ENCODE peak calls at places on chromosome 6, in nine cellular contexts. V is adrenal gland; K is tibial artery; O is CD8-positive, alpha-beta memory T cell; R is upper lobe of right lung; D is heart left ventricle; N is psoas muscle; T is pancreas; C is lung. B is an unnamed sample. For H3K4me1, the result is how much of the 10 kb centered on the place peaks cover.

GRCh38 chr6:39389372-39389767 is 66.9 kb upstream of the KCNK16 start:
- DNase-seq in R (no peak), K (no peak), V (no peak), D (no peak), N (no peak), C (no peak), O (no peak), T (no peak), B (no peak)

GRCh38 chr6:81376745-81377144 is 375.7 kb downstream of the TENT5A start:
- DNase-seq in R (no peak), T (no peak), D (no peak), O (no peak), K (no peak), V (peak), N (no peak), C (no peak), B (no peak)

GRCh38 chr6:116351101-116351500 is 19.6 kb upstream of the DSE start:
- DNase-seq in T (no peak), C (no peak), R (no peak), V (no peak), D (no peak), K (no peak), O (no peak), N (no peak), B (no peak)

GRCh38 chr6:112018619-112019416 is 35.1 kb upstream of the CCN6 start:
- DNase-seq in O (no peak), V (no peak), C (no peak), D (peak), R (no peak), N (peak), K (peak), T (peak), B (peak)

GRCh38 chr6:108752733-108753392 is 95.4 kb upstream of the ARMC2 start:
- DNase-seq in D (no peak), N (no peak), O (no peak), C (no peak), T (peak), R (no peak), V (no peak), K (no peak), B (no peak)

GRCh38 chr6:9851541-9852380 is 563.1 kb downstream of the TFAP2A start:
- DNase-seq in D (no peak), V (no peak), K (no peak), T (no peak), C (no peak), O (no peak), R (no peak), N (no peak), B (no peak)

GRCh38 chr6:34696189-34696738 is 303 bp downstream of the ILRUN start:
- DNase-seq in D (no peak), C (no peak), O (no peak), N (peak), R (peak), T (peak), K (no peak), V (peak), B (peak)

GRCh38 chr6:2959909-2960719 is 11.3 kb downstream of the SERPINB6 start:
- DNase-seq in D (no peak), T (no peak), O (no peak), V (no peak), N (no peak), K (no peak), R (no peak), C (no peak), B (no peak)

GRCh38 chr6:5484692-5485091 is 223.4 kb downstream of the FARS2 start:
- DNase-seq in C (no peak), K (no peak), T (no peak), O (no peak), R (no peak), V (no peak), N (no peak), D (no peak), B (no peak)

GRCh38 chr6:31401403-31401802 is 2.0 kb upstream of the MICA start:
- DNase-seq in D (no peak), R (no peak), O (no peak), N (peak), C (peak), V (peak), T (no peak), K (peak), B (peak)

GRCh38 chr6:113495521-113495920 is 361.6 kb upstream of the MARCKS start:
- DNase-seq in R (no peak), V (no peak), D (no peak), N (no peak), T (no peak), K (no peak), C (no peak), O (no peak), B (no peak)

GRCh38 chr6:9520417-9521151 is 894.3 kb downstream of the TFAP2A start:
- DNase-seq in C (no peak), O (no peak), D (no peak), R (no peak), T (no peak), V (no peak), N (no peak), K (no peak), B (no peak)

GRCh38 chr6:113184736-113185135 is 672.4 kb upstream of the MARCKS start:
- DNase-seq in D (peak), N (peak), K (no peak), R (no peak), C (no peak), V (no peak), O (no peak), T (peak), B (peak)

GRCh38 chr6:47321582-47321981 is 11.9 kb upstream of the TNFRSF21 start:
- DNase-seq in K (no peak), N (no peak), O (no peak), C (no peak), T (no peak), D (no peak), V (no peak), R (no peak), B (no peak)

GRCh38 chr6:31758281-31758680 is 4.2 kb upstream of the SAPCD1 start:
- DNase-seq in N (no peak), O (no peak), C (no peak), D (no peak), K (no peak), T (no peak), V (no peak), R (no peak), B (no peak)

GRCh38 chr6:104958720-104959452 is 2.0 kb downstream of the LIN28B start:
- DNase-seq in C (no peak), K (no peak), R (no peak), O (no peak), D (no peak), T (no peak), N (no peak), V (no peak), B (no peak)

GRCh38 chr6:74671558-74672025 is 534.3 kb downstream of the COL12A1 start:
- DNase-seq in K (no peak), N (no peak), V (no peak), T (no peak), C (no peak), D (no peak), R (no peak), O (no peak), B (no peak)

GRCh38 chr6:133033263-133033662 is 207.9 kb upstream of the EYA4 start:
- DNase-seq in C (no peak), D (no peak), K (no peak), O (no peak), R (no peak), V (no peak), N (no peak), T (no peak), B (no peak)

GRCh38 chr6:145845557-145845956 is 31.0 kb upstream of the FBXO30 start:
- DNase-seq in R (no peak), C (no peak), N (no peak), T (no peak), D (no peak), K (no peak), O (no peak), V (no peak), B (no peak)

GRCh38 chr6:33856655-33857054 is 52.9 kb upstream of the MLN start:
- DNase-seq in N (no peak), O (peak), R (no peak), C (no peak), D (no peak), T (no peak), K (no peak), V (no peak), B (no peak)

GRCh38 chr6:4405609-4406212 is 270.3 kb upstream of the ECI2 start:
- DNase-seq in D (no peak), T (no peak), V (no peak), N (peak), O (no peak), C (no peak), R (no peak), K (no peak), B (no peak)

GRCh38 chr6:70884074-70884983 is 72.5 kb downstream of the B3GAT2 start:
- DNase-seq in N (peak), V (peak), R (peak), K (peak), O (peak), C (peak), D (peak), T (peak), B (no peak)

GRCh38 chr6:168536665-168537249 is 95.8 kb downstream of the SMOC2 start:
- DNase-seq in O (no peak), N (no peak), D (no peak), T (no peak), V (no peak), R (no peak), C (no peak), K (no peak), B (no peak)

GRCh38 chr6:133128191-133128590 is 113.0 kb upstream of the EYA4 start:
- DNase-seq in N (no peak), V (no peak), D (no peak), C (no peak), O (no peak), R (no peak), K (no peak), T (no peak), B (no peak)

GRCh38 chr6:166877906-166878305 is 78.4 kb downstream of the RNASET2 start:
- DNase-seq in T (no peak), O (no peak), D (no peak), N (no peak), V (no peak), K (no peak), C (no peak), R (no peak), B (peak)

GRCh38 chr6:156816505-156816904 is 39.3 kb downstream of the ARID1B start:
- DNase-seq in K (peak), V (peak), D (no peak), C (peak), N (peak), T (no peak), O (no peak), R (peak), B (no peak)

GRCh38 chr6:157203312-157203744 is 120.0 kb downstream of the TMEM242 start:
- DNase-seq in N (no peak), D (no peak), R (peak), T (peak), K (no peak), C (no peak), V (no peak), O (no peak), B (no peak)

GRCh38 chr6:118618676-118619377 is 32.6 kb downstream of the CEP85L start:
- DNase-seq in D (peak), K (peak), C (peak), V (peak), O (peak), R (peak), N (peak), T (peak), B (peak)

GRCh38 chr6:113674075-113674474 is 183.1 kb upstream of the MARCKS start:
- DNase-seq in K (no peak), T (no peak), R (no peak), N (no peak), O (no peak), D (no peak), C (no peak), V (no peak), B (no peak)

DNA sequence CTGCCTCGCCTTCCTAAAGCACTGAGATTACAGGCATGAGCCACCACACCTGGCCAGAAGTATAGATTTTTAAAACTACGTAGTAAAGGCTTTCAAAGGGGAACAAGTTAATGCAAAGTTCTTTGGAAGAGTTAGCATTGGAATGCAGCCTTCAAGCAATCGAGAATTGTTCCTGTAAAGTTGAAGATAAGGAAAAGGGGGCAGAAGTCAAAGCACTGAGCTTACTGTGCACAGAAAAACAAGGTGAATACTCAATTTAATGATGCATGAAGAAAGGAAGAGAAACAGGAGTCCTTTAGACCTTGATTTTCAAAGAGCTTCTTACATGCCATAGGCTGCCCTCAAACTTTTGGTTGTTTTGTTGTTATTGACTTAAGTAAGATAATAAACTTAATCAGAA is 29.1 kb upstream of the LGSN start:
- DNase-seq in R (no peak), V (no peak), N (no peak), K (no peak), D (no peak), T (no peak), O (no peak), C (no peak), B (no peak)
- H3K4me1 ChIP-seq in R (under half), V (under half), N (under half), K (under half), D (under half), T (under half), O (under half), C (under half), B (under half)

DNA sequence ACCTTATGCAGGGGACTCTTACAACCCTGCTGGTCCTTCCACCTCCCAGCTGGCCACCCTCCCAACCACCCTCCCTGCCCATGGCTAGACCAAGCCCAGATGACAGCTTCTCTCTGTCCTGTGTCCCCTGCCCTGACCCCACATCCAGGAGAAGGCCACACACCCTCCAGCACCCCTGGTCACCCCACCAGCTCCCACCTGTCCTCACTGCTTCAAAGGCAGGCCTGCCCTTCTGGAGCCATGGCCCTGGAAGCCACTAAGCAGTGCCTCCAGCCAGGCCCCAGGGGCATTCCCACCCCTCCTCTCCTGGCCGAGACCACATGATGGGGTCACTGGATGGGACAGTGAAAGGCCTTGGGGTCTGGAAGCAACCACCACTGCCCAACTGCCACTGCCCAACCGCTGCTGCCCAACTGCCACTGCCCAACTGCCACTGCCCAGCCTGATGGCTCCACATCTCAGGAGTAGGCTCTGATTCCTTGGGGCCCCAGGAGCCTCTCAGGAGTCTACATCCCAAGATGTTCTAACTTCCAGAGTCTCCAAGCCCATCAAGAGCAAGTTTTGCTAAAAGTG is 30.5 kb downstream of the UBD start:
- DNase-seq in D (no peak), V (no peak), R (no peak), C (peak), T (no peak), K (no peak), N (no peak), O (no peak), B (no peak)
- H3K4me3 ChIP-seq in D (no peak), V (no peak), R (no peak), C (no peak), T (no peak), K (no peak), N (no peak), O (no peak), B (no peak)

GRCh38 chr6:154745243-154745642 is 12.0 kb downstream of the SCAF8 start:
- DNase-seq in D (no peak), K (no peak), O (no peak), V (no peak), C (no peak), N (no peak), R (no peak), T (no peak), B (no peak)
- H3K4me1 ChIP-seq in D (half or more), K (under half), O (half or more), V (half or more), C (under half), N (half or more), R (under half), T (under half), B (under half)

GRCh38 chr6:51891784-51892183 is 195.6 kb downstream of the PKHD1 start:
- DNase-seq in R (no peak), V (no peak), O (no peak), K (no peak), N (no peak), D (no peak), T (no peak), C (no peak), B (no peak)
- H3K4me3 ChIP-seq in R (no peak), V (no peak), O (no peak), K (no peak), N (no peak), D (no peak), T (no peak), C (no peak), B (no peak)

GRCh38 chr6:11424395-11425050 is 113.0 kb upstream of the TMEM170B start:
- DNase-seq in T (no peak), V (no peak), D (no peak), O (no peak), N (no peak), R (no peak), C (no peak), K (no peak), B (no peak)

GRCh38 chr6:11427091-11427739 is 110.3 kb upstream of the TMEM170B start:
- DNase-seq in R (no peak), K (no peak), T (no peak), C (no peak), O (no peak), N (no peak), D (no peak), V (no peak), B (no peak)

GRCh38 chr6:11426571-11426970 is 111.0 kb upstream of the TMEM170B start:
- DNase-seq in V (no peak), R (no peak), D (no peak), T (no peak), O (no peak), C (no peak), N (peak), K (no peak), B (no peak)

GRCh38 chr6:11425876-11426275 is 111.7 kb upstream of the TMEM170B start:
- DNase-seq in T (no peak), C (no peak), K (no peak), D (no peak), R (no peak), N (no peak), V (no peak), O (no peak), B (no peak)

GRCh38 chr6:11425431-11425871 is 112.1 kb upstream of the TMEM170B start:
- DNase-seq in N (no peak), V (no peak), D (no peak), O (no peak), K (no peak), T (no peak), C (no peak), R (no peak), B (no peak)
- H3K4me1 ChIP-seq in N (under half), V (under half), D (under half), O (under half), K (under half), T (under half), C (under half), R (half or more), B (under half)